ENCODE peak calls at places on chromosomes 11 and 22, in seven cellular contexts. One of them, this sample, is unnamed.

GRCh38 chr11:65865550-65866172 is 5.4 kb downstream of the MUS81 start:
- DNase-seq in fibroblast of lung: no peak
- DNase-seq in fibroblast of the aortic adventitia: no peak
- DNase-seq in kidney: peak
- DNase-seq in kidney epithelial cell: no peak
- DNase-seq in HFF-Myc: no peak
- DNase-seq in AG10803: no peak
- DNase-seq in this sample: no peak

GRCh38 chr22:46107089-46107664 is 43.1 kb upstream of the PPARA start:
- DNase-seq in AG10803: no peak
- DNase-seq in fibroblast of lung: no peak
- DNase-seq in HFF-Myc: no peak
- DNase-seq in kidney epithelial cell: no peak
- DNase-seq in fibroblast of the aortic adventitia: no peak
- DNase-seq in kidney: peak
- DNase-seq in this sample: no peak

GRCh38 chr11:61781585-61781984 is 10.8 kb downstream of the TMEM258 start:
- DNase-seq in fibroblast of lung: no peak
- DNase-seq in HFF-Myc: no peak
- DNase-seq in AG10803: no peak
- DNase-seq in kidney epithelial cell: no peak
- DNase-seq in fibroblast of the aortic adventitia: no peak
- DNase-seq in kidney: peak
- DNase-seq in this sample: no peak

GRCh38 chr22:50274311-50274710 is 4.1 kb upstream of the MAPK11 start:
- DNase-seq in fibroblast of the aortic adventitia: peak
- DNase-seq in fibroblast of lung: peak
- DNase-seq in AG10803: peak
- DNase-seq in kidney: no peak
- DNase-seq in kidney epithelial cell: no peak
- DNase-seq in HFF-Myc: no peak
- DNase-seq in this sample: no peak

GRCh38 chr22:46986788-46987187 is 224.3 kb downstream of the TBC1D22A start:
- DNase-seq in kidney epithelial cell: no peak
- DNase-seq in fibroblast of the aortic adventitia: no peak
- DNase-seq in fibroblast of lung: no peak
- DNase-seq in HFF-Myc: no peak
- DNase-seq in AG10803: no peak
- DNase-seq in kidney: peak
- DNase-seq in this sample: no peak

GRCh38 chr11:108177570-108177969 is 44.9 kb downstream of the NPAT start:
- DNase-seq in fibroblast of lung: no peak
- DNase-seq in fibroblast of the aortic adventitia: no peak
- DNase-seq in AG10803: no peak
- DNase-seq in kidney: no peak
- DNase-seq in HFF-Myc: no peak
- DNase-seq in kidney epithelial cell: no peak
- DNase-seq in this sample: no peak

GRCh38 chr22:38935023-38935422 is 22.4 kb upstream of the APOBEC3A start:
- DNase-seq in HFF-Myc: no peak
- DNase-seq in AG10803: no peak
- DNase-seq in fibroblast of the aortic adventitia: no peak
- DNase-seq in kidney epithelial cell: no peak
- DNase-seq in fibroblast of lung: no peak
- DNase-seq in kidney: peak
- DNase-seq in this sample: no peak

GRCh38 chr11:68002943-68003845 is 703 bp downstream of the UNC93B1 start:
- DNase-seq in AG10803: no peak
- DNase-seq in kidney epithelial cell: no peak
- DNase-seq in HFF-Myc: no peak
- DNase-seq in fibroblast of lung: no peak
- DNase-seq in kidney: peak
- DNase-seq in fibroblast of the aortic adventitia: no peak
- DNase-seq in this sample: peak

GRCh38 chr11:65439331-65440181 is 17.0 kb downstream of the NEAT1 start:
- DNase-seq in HFF-Myc: no peak
- DNase-seq in kidney epithelial cell: no peak
- DNase-seq in fibroblast of the aortic adventitia: peak
- DNase-seq in fibroblast of lung: peak
- DNase-seq in AG10803: peak
- DNase-seq in kidney: no peak
- DNase-seq in this sample: peak

GRCh38 chr11:19680824-19681368 is 31.7 kb upstream of the NAV2 start:
- DNase-seq in kidney: no peak
- DNase-seq in HFF-Myc: no peak
- DNase-seq in fibroblast of lung: no peak
- DNase-seq in kidney epithelial cell: no peak
- DNase-seq in AG10803: peak
- DNase-seq in fibroblast of the aortic adventitia: peak
- DNase-seq in this sample: no peak

GRCh38 chr22:42937164-42937854 is 77.6 kb downstream of the PACSIN2 start:
- DNase-seq in HFF-Myc: peak
- DNase-seq in fibroblast of lung: peak
- DNase-seq in kidney epithelial cell: no peak
- DNase-seq in AG10803: peak
- DNase-seq in fibroblast of the aortic adventitia: peak
- DNase-seq in kidney: peak
- DNase-seq in this sample: no peak

GRCh38 chr11:111368285-111368560 is 10.9 kb downstream of the POU2AF1 start:
- DNase-seq in fibroblast of lung: no peak
- DNase-seq in AG10803: no peak
- DNase-seq in HFF-Myc: no peak
- DNase-seq in kidney: no peak
- DNase-seq in fibroblast of the aortic adventitia: no peak
- DNase-seq in kidney epithelial cell: no peak
- DNase-seq in this sample: no peak
- H3K4me3 ChIP-seq in fibroblast of lung: no peak
- H3K4me3 ChIP-seq in AG10803: no peak
- H3K4me3 ChIP-seq in HFF-Myc: no peak
- H3K4me3 ChIP-seq in kidney: no peak
- H3K4me3 ChIP-seq in fibroblast of the aortic adventitia: no peak
- H3K4me3 ChIP-seq in kidney epithelial cell: no peak
- H3K4me3 ChIP-seq in this sample: no peak

GRCh38 chr11:102111011-102111786 is 952 bp downstream of the YAP1 start:
- DNase-seq in fibroblast of the aortic adventitia: peak
- DNase-seq in kidney epithelial cell: no peak
- DNase-seq in kidney: peak
- DNase-seq in fibroblast of lung: peak
- DNase-seq in HFF-Myc: no peak
- DNase-seq in AG10803: peak
- DNase-seq in this sample: peak
- TF ChIP-seq CTCF in fibroblast of the aortic adventitia: peak
- TF ChIP-seq CTCF in kidney epithelial cell: peak
- TF ChIP-seq CTCF in kidney: no peak
- TF ChIP-seq CTCF in fibroblast of lung: peak
- TF ChIP-seq CTCF in HFF-Myc: no peak
- TF ChIP-seq CTCF in AG10803: no peak
- TF ChIP-seq CTCF in this sample: no peak

DNA sequence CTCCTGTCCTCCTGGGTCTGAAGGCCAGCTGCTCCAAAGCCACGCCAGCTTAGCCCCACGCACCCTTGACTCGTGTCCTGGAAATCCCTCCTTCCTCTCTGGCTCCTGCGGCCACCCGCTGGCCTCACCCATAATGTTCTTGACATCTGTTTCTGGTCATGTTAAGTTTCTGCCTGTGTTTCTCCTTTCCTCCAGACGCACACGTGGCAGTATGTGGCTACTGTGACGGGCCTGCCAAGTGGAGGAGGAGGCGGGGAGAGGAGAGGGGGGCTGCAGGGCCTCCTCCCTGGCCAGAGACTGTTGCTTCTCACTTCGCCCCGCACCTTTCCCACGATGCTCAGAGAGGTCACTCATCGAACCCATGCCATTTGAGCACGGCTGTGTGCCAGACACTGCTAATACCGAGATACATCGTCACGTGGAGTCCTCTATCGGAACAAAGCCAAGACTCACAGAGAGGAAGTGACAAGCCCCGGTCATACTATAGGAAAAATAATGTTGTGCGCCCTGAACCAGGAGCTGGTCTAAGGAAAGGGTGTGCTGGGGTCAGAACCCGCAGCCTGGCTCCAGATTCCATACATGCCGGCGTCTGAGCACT is 11.5 kb downstream of the C1QTNF6 start:
- DNase-seq in kidney epithelial cell: no peak
- DNase-seq in fibroblast of the aortic adventitia: peak
- DNase-seq in HFF-Myc: no peak
- DNase-seq in fibroblast of lung: peak
- DNase-seq in AG10803: peak
- DNase-seq in kidney: peak
- DNase-seq in this sample: no peak
- H3K4me3 ChIP-seq in kidney epithelial cell: no peak
- H3K4me3 ChIP-seq in fibroblast of the aortic adventitia: peak
- H3K4me3 ChIP-seq in HFF-Myc: no peak
- H3K4me3 ChIP-seq in fibroblast of lung: no peak
- H3K4me3 ChIP-seq in AG10803: peak
- H3K4me3 ChIP-seq in kidney: no peak
- H3K4me3 ChIP-seq in this sample: peak

GRCh38 chr11:79404325-79404724 is 36.5 kb downstream of the TENM4 start:
- DNase-seq in kidney epithelial cell: no peak
- DNase-seq in fibroblast of lung: peak
- DNase-seq in fibroblast of the aortic adventitia: peak
- DNase-seq in HFF-Myc: no peak
- DNase-seq in kidney: no peak
- DNase-seq in AG10803: no peak
- DNase-seq in this sample: no peak

GRCh38 chr11:79403839-79404238 is 37.0 kb downstream of the TENM4 start:
- DNase-seq in HFF-Myc: no peak
- DNase-seq in fibroblast of lung: no peak
- DNase-seq in kidney: no peak
- DNase-seq in kidney epithelial cell: no peak
- DNase-seq in fibroblast of the aortic adventitia: no peak
- DNase-seq in AG10803: no peak
- DNase-seq in this sample: no peak

GRCh38 chr11:79400206-79400605 is 40.6 kb downstream of the TENM4 start:
- DNase-seq in kidney: no peak
- DNase-seq in fibroblast of the aortic adventitia: no peak
- DNase-seq in AG10803: no peak
- DNase-seq in kidney epithelial cell: no peak
- DNase-seq in HFF-Myc: no peak
- DNase-seq in fibroblast of lung: no peak
- DNase-seq in this sample: no peak

GRCh38 chr11:79402912-79403311 is 37.9 kb downstream of the TENM4 start:
- DNase-seq in kidney: no peak
- DNase-seq in kidney epithelial cell: no peak
- DNase-seq in HFF-Myc: no peak
- DNase-seq in fibroblast of the aortic adventitia: no peak
- DNase-seq in AG10803: no peak
- DNase-seq in fibroblast of lung: no peak
- DNase-seq in this sample: no peak

GRCh38 chr11:79400717-79401330 is 40.0 kb downstream of the TENM4 start:
- DNase-seq in kidney: peak
- DNase-seq in fibroblast of the aortic adventitia: peak
- DNase-seq in HFF-Myc: peak
- DNase-seq in AG10803: no peak
- DNase-seq in fibroblast of lung: peak
- DNase-seq in kidney epithelial cell: no peak
- DNase-seq in this sample: no peak
- TF ChIP-seq CTCF in kidney: peak
- TF ChIP-seq CTCF in fibroblast of the aortic adventitia: peak
- TF ChIP-seq CTCF in HFF-Myc: peak
- TF ChIP-seq CTCF in AG10803: peak
- TF ChIP-seq CTCF in fibroblast of lung: peak
- TF ChIP-seq CTCF in kidney epithelial cell: peak
- TF ChIP-seq CTCF in this sample: peak

DNA sequence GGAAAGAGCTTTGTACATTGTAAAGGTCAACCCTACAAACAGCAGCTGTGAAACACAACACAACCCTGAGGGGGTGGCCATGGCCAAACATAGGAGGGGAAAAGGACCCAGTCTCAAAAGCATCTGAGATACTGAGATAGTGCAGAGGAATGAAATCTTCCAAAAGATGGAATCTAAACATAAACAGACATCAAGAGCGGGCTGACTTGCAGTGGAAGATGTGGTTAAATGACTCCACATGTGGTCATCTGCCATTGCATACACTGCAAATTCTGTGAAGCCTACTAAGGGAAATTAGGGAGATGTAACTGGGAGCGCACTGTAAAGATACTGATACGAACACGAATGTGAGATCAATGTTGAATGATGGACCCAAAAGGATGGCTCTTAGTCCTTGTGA is 22.0 kb downstream of the BDNF start:
- DNase-seq in kidney epithelial cell: no peak
- DNase-seq in fibroblast of lung: no peak
- DNase-seq in AG10803: no peak
- DNase-seq in HFF-Myc: no peak
- DNase-seq in kidney: no peak
- DNase-seq in fibroblast of the aortic adventitia: no peak
- DNase-seq in this sample: no peak
- H3K4me3 ChIP-seq in kidney epithelial cell: no peak
- H3K4me3 ChIP-seq in fibroblast of lung: no peak
- H3K4me3 ChIP-seq in AG10803: no peak
- H3K4me3 ChIP-seq in HFF-Myc: no peak
- H3K4me3 ChIP-seq in kidney: no peak
- H3K4me3 ChIP-seq in fibroblast of the aortic adventitia: no peak
- H3K4me3 ChIP-seq in this sample: no peak

DNA sequence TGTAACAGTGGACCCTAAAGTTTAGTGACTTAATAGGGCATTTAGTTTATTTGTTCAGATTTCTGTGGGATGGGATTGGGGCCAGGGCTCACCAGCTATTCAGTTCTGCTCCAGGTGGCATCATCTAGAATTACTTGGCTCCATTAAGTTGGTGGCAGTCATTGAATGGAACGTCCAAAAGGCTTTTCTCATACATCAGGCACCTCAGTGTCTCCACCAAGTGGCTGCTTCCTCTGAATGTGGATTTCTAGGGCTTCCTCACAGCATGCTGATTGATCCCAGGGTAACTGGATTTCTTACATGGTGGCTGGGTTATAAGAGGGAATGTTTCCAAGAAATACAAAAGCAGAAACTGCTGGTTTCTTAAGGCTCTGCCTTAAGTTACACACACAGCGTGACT is 34.7 kb downstream of the USP47 start:
- DNase-seq in HFF-Myc: no peak
- DNase-seq in kidney: no peak
- DNase-seq in fibroblast of lung: no peak
- DNase-seq in fibroblast of the aortic adventitia: no peak
- DNase-seq in kidney epithelial cell: no peak
- DNase-seq in AG10803: no peak
- DNase-seq in this sample: no peak
- TF ChIP-seq CTCF in HFF-Myc: peak
- TF ChIP-seq CTCF in kidney: no peak
- TF ChIP-seq CTCF in fibroblast of lung: no peak
- TF ChIP-seq CTCF in fibroblast of the aortic adventitia: peak
- TF ChIP-seq CTCF in kidney epithelial cell: peak
- TF ChIP-seq CTCF in AG10803: no peak
- TF ChIP-seq CTCF in this sample: no peak